ENCODE peak calls at places on chromosomes 6 and 20, in nine cellular contexts. One of them, this sample, is unnamed.

GRCh38 chr6:90605749-90606344 is 19.0 kb upstream of the MAP3K7 start:
- DNase-seq in right cardiac atrium: no peak
- DNase-seq in brain microvascular endothelial cell: no peak
- DNase-seq in CD8-positive, alpha-beta T cell: no peak
- DNase-seq in iris pigment epithelial cell: no peak
- DNase-seq in occipital lobe: no peak
- DNase-seq in RPMI7951: no peak
- DNase-seq in epithelial cell of esophagus: no peak
- DNase-seq in EL: no peak
- DNase-seq in this sample: no peak

GRCh38 chr6:141963543-141964295 is 169.0 kb upstream of the GJE1 start:
- DNase-seq in right cardiac atrium: no peak
- DNase-seq in brain microvascular endothelial cell: no peak
- DNase-seq in CD8-positive, alpha-beta T cell: no peak
- DNase-seq in iris pigment epithelial cell: peak
- DNase-seq in occipital lobe: no peak
- DNase-seq in RPMI7951: peak
- DNase-seq in epithelial cell of esophagus: peak
- DNase-seq in EL: peak
- DNase-seq in this sample: no peak

GRCh38 chr6:113858605-113859348 is 1.6 kb downstream of the MARCKS start:
- DNase-seq in right cardiac atrium: peak
- DNase-seq in brain microvascular endothelial cell: peak
- DNase-seq in CD8-positive, alpha-beta T cell: peak
- DNase-seq in iris pigment epithelial cell: peak
- DNase-seq in occipital lobe: peak
- DNase-seq in RPMI7951: peak
- DNase-seq in epithelial cell of esophagus: peak
- DNase-seq in EL: peak
- DNase-seq in this sample: peak

GRCh38 chr20:62238569-62239277 is 402 bp downstream of the OSBPL2 start:
- DNase-seq in right cardiac atrium: peak
- DNase-seq in brain microvascular endothelial cell: no peak
- DNase-seq in CD8-positive, alpha-beta T cell: no peak
- DNase-seq in iris pigment epithelial cell: peak
- DNase-seq in occipital lobe: no peak
- DNase-seq in RPMI7951: peak
- DNase-seq in epithelial cell of esophagus: peak
- DNase-seq in EL: no peak
- DNase-seq in this sample: no peak

GRCh38 chr20:46087161-46087560 is 2.6 kb downstream of the NCOA5 start:
- DNase-seq in right cardiac atrium: no peak
- DNase-seq in brain microvascular endothelial cell: no peak
- DNase-seq in CD8-positive, alpha-beta T cell: no peak
- DNase-seq in iris pigment epithelial cell: peak
- DNase-seq in occipital lobe: no peak
- DNase-seq in RPMI7951: peak
- DNase-seq in epithelial cell of esophagus: no peak
- DNase-seq in EL: no peak
- DNase-seq in this sample: no peak

GRCh38 chr6:42692151-42692911 is 30.1 kb downstream of the PRPH2 start:
- DNase-seq in right cardiac atrium: no peak
- DNase-seq in brain microvascular endothelial cell: peak
- DNase-seq in CD8-positive, alpha-beta T cell: no peak
- DNase-seq in iris pigment epithelial cell: peak
- DNase-seq in occipital lobe: no peak
- DNase-seq in RPMI7951: peak
- DNase-seq in epithelial cell of esophagus: peak
- DNase-seq in EL: peak
- DNase-seq in this sample: no peak

GRCh38 chr6:43093361-43094289 is 17.5 kb downstream of the PTK7 start:
- DNase-seq in right cardiac atrium: no peak
- DNase-seq in brain microvascular endothelial cell: no peak
- DNase-seq in CD8-positive, alpha-beta T cell: no peak
- DNase-seq in iris pigment epithelial cell: peak
- DNase-seq in occipital lobe: no peak
- DNase-seq in RPMI7951: peak
- DNase-seq in epithelial cell of esophagus: peak
- DNase-seq in EL: peak
- DNase-seq in this sample: no peak

GRCh38 chr6:143097224-143097795 is 36.6 kb downstream of the AIG1 start:
- DNase-seq in right cardiac atrium: no peak
- DNase-seq in brain microvascular endothelial cell: no peak
- DNase-seq in CD8-positive, alpha-beta T cell: no peak
- DNase-seq in iris pigment epithelial cell: peak
- DNase-seq in occipital lobe: no peak
- DNase-seq in RPMI7951: no peak
- DNase-seq in epithelial cell of esophagus: peak
- DNase-seq in EL: no peak
- DNase-seq in this sample: no peak

GRCh38 chr6:136510782-136511181 is 39.4 kb downstream of the MAP7 start:
- DNase-seq in right cardiac atrium: no peak
- DNase-seq in brain microvascular endothelial cell: no peak
- DNase-seq in CD8-positive, alpha-beta T cell: no peak
- DNase-seq in iris pigment epithelial cell: peak
- DNase-seq in occipital lobe: no peak
- DNase-seq in RPMI7951: no peak
- DNase-seq in epithelial cell of esophagus: peak
- DNase-seq in EL: no peak
- DNase-seq in this sample: no peak

GRCh38 chr6:105588116-105588710 is 185.3 kb upstream of the PREP start:
- DNase-seq in right cardiac atrium: no peak
- DNase-seq in brain microvascular endothelial cell: no peak
- DNase-seq in CD8-positive, alpha-beta T cell: no peak
- DNase-seq in iris pigment epithelial cell: no peak
- DNase-seq in occipital lobe: no peak
- DNase-seq in RPMI7951: peak
- DNase-seq in epithelial cell of esophagus: no peak
- DNase-seq in EL: no peak
- DNase-seq in this sample: no peak

GRCh38 chr6:153084393-153084792 is 46.7 kb downstream of the RGS17 start:
- DNase-seq in right cardiac atrium: no peak
- DNase-seq in brain microvascular endothelial cell: no peak
- DNase-seq in CD8-positive, alpha-beta T cell: no peak
- DNase-seq in iris pigment epithelial cell: peak
- DNase-seq in occipital lobe: no peak
- DNase-seq in RPMI7951: peak
- DNase-seq in epithelial cell of esophagus: peak
- DNase-seq in EL: peak
- DNase-seq in this sample: no peak

GRCh38 chr6:46015119-46015968 is at the start of gene CLIC5:
- DNase-seq in right cardiac atrium: peak
- DNase-seq in brain microvascular endothelial cell: no peak
- DNase-seq in CD8-positive, alpha-beta T cell: peak
- DNase-seq in iris pigment epithelial cell: no peak
- DNase-seq in occipital lobe: no peak
- DNase-seq in RPMI7951: no peak
- DNase-seq in epithelial cell of esophagus: no peak
- DNase-seq in EL: no peak
- DNase-seq in this sample: no peak

GRCh38 chr6:160388922-160389321 is 40.7 kb downstream of the SLC22A3 start:
- DNase-seq in right cardiac atrium: no peak
- DNase-seq in brain microvascular endothelial cell: no peak
- DNase-seq in CD8-positive, alpha-beta T cell: no peak
- DNase-seq in iris pigment epithelial cell: peak
- DNase-seq in occipital lobe: no peak
- DNase-seq in RPMI7951: no peak
- DNase-seq in epithelial cell of esophagus: peak
- DNase-seq in EL: no peak
- DNase-seq in this sample: no peak

GRCh38 chr20:22836211-22836610 is 198.9 kb upstream of the SSTR4 start:
- DNase-seq in right cardiac atrium: no peak
- DNase-seq in brain microvascular endothelial cell: no peak
- DNase-seq in CD8-positive, alpha-beta T cell: no peak
- DNase-seq in iris pigment epithelial cell: peak
- DNase-seq in occipital lobe: no peak
- DNase-seq in RPMI7951: peak
- DNase-seq in epithelial cell of esophagus: peak
- DNase-seq in EL: peak
- DNase-seq in this sample: no peak

GRCh38 chr20:24962182-24962492 is 13.1 kb downstream of the CST7 start:
- DNase-seq in right cardiac atrium: no peak
- DNase-seq in brain microvascular endothelial cell: no peak
- DNase-seq in CD8-positive, alpha-beta T cell: no peak
- DNase-seq in iris pigment epithelial cell: no peak
- DNase-seq in occipital lobe: no peak
- DNase-seq in RPMI7951: no peak
- DNase-seq in epithelial cell of esophagus: no peak
- DNase-seq in EL: no peak
- DNase-seq in this sample: no peak

GRCh38 chr6:29986199-29986598 is 43.9 kb downstream of the HLA-A start:
- DNase-seq in right cardiac atrium: no peak
- DNase-seq in brain microvascular endothelial cell: no peak
- DNase-seq in CD8-positive, alpha-beta T cell: no peak
- DNase-seq in iris pigment epithelial cell: no peak
- DNase-seq in occipital lobe: no peak
- DNase-seq in RPMI7951: no peak
- DNase-seq in epithelial cell of esophagus: no peak
- DNase-seq in EL: no peak
- DNase-seq in this sample: no peak

GRCh38 chr6:135820340-135820739 is 31.2 kb upstream of the PDE7B start:
- DNase-seq in right cardiac atrium: peak
- DNase-seq in brain microvascular endothelial cell: no peak
- DNase-seq in CD8-positive, alpha-beta T cell: no peak
- DNase-seq in iris pigment epithelial cell: no peak
- DNase-seq in occipital lobe: no peak
- DNase-seq in RPMI7951: no peak
- DNase-seq in epithelial cell of esophagus: no peak
- DNase-seq in EL: no peak
- DNase-seq in this sample: no peak

GRCh38 chr6:1972961-1973360 is 272.4 kb downstream of the GMDS start:
- DNase-seq in right cardiac atrium: no peak
- DNase-seq in brain microvascular endothelial cell: no peak
- DNase-seq in CD8-positive, alpha-beta T cell: no peak
- DNase-seq in iris pigment epithelial cell: peak
- DNase-seq in occipital lobe: no peak
- DNase-seq in RPMI7951: no peak
- DNase-seq in epithelial cell of esophagus: no peak
- DNase-seq in EL: no peak
- DNase-seq in this sample: no peak

GRCh38 chr20:59007758-59008511 is 881 bp upstream of the CTSZ start:
- DNase-seq in right cardiac atrium: peak
- DNase-seq in brain microvascular endothelial cell: no peak
- DNase-seq in CD8-positive, alpha-beta T cell: no peak
- DNase-seq in iris pigment epithelial cell: no peak
- DNase-seq in occipital lobe: no peak
- DNase-seq in RPMI7951: no peak
- DNase-seq in epithelial cell of esophagus: no peak
- DNase-seq in EL: no peak
- DNase-seq in this sample: no peak

GRCh38 chr20:52105573-52106422 is 85.8 kb downstream of the ZFP64 start:
- DNase-seq in right cardiac atrium: no peak
- DNase-seq in brain microvascular endothelial cell: peak
- DNase-seq in CD8-positive, alpha-beta T cell: no peak
- DNase-seq in iris pigment epithelial cell: peak
- DNase-seq in occipital lobe: no peak
- DNase-seq in RPMI7951: no peak
- DNase-seq in epithelial cell of esophagus: peak
- DNase-seq in EL: peak
- DNase-seq in this sample: no peak

GRCh38 chr6:16901777-16902176 is 140.5 kb upstream of the ATXN1 start:
- DNase-seq in right cardiac atrium: peak
- DNase-seq in brain microvascular endothelial cell: peak
- DNase-seq in CD8-positive, alpha-beta T cell: no peak
- DNase-seq in iris pigment epithelial cell: peak
- DNase-seq in occipital lobe: no peak
- DNase-seq in RPMI7951: peak
- DNase-seq in epithelial cell of esophagus: peak
- DNase-seq in EL: peak
- DNase-seq in this sample: no peak

GRCh38 chr6:30769088-30769852 is 24.9 kb upstream of the IER3 start:
- DNase-seq in right cardiac atrium: no peak
- DNase-seq in brain microvascular endothelial cell: peak
- DNase-seq in CD8-positive, alpha-beta T cell: peak
- DNase-seq in iris pigment epithelial cell: peak
- DNase-seq in occipital lobe: peak
- DNase-seq in RPMI7951: peak
- DNase-seq in epithelial cell of esophagus: peak
- DNase-seq in EL: peak
- DNase-seq in this sample: peak

GRCh38 chr6:139373154-139373927 is 1.1 kb downstream of the CITED2 start:
- DNase-seq in right cardiac atrium: peak
- DNase-seq in brain microvascular endothelial cell: peak
- DNase-seq in CD8-positive, alpha-beta T cell: peak
- DNase-seq in iris pigment epithelial cell: peak
- DNase-seq in occipital lobe: peak
- DNase-seq in RPMI7951: peak
- DNase-seq in epithelial cell of esophagus: peak
- DNase-seq in EL: peak
- DNase-seq in this sample: peak

GRCh38 chr20:57106030-57106682 is 160.3 kb downstream of the BMP7 start:
- DNase-seq in right cardiac atrium: no peak
- DNase-seq in brain microvascular endothelial cell: no peak
- DNase-seq in CD8-positive, alpha-beta T cell: no peak
- DNase-seq in iris pigment epithelial cell: no peak
- DNase-seq in occipital lobe: no peak
- DNase-seq in RPMI7951: peak
- DNase-seq in epithelial cell of esophagus: no peak
- DNase-seq in EL: no peak
- DNase-seq in this sample: no peak

GRCh38 chr20:36274248-36274841 is 31.8 kb upstream of the DLGAP4 start:
- DNase-seq in right cardiac atrium: no peak
- DNase-seq in brain microvascular endothelial cell: no peak
- DNase-seq in CD8-positive, alpha-beta T cell: no peak
- DNase-seq in iris pigment epithelial cell: no peak
- DNase-seq in occipital lobe: no peak
- DNase-seq in RPMI7951: no peak
- DNase-seq in epithelial cell of esophagus: no peak
- DNase-seq in EL: no peak
- DNase-seq in this sample: no peak

GRCh38 chr6:127022297-127022696 is 96.2 kb upstream of the RSPO3 start:
- DNase-seq in right cardiac atrium: peak
- DNase-seq in brain microvascular endothelial cell: no peak
- DNase-seq in CD8-positive, alpha-beta T cell: no peak
- DNase-seq in iris pigment epithelial cell: peak
- DNase-seq in occipital lobe: no peak
- DNase-seq in RPMI7951: peak
- DNase-seq in epithelial cell of esophagus: no peak
- DNase-seq in EL: peak
- DNase-seq in this sample: no peak

GRCh38 chr20:37516697-37517370 is 4.2 kb upstream of the NNAT start:
- DNase-seq in right cardiac atrium: no peak
- DNase-seq in brain microvascular endothelial cell: no peak
- DNase-seq in CD8-positive, alpha-beta T cell: no peak
- DNase-seq in iris pigment epithelial cell: peak
- DNase-seq in occipital lobe: no peak
- DNase-seq in RPMI7951: no peak
- DNase-seq in epithelial cell of esophagus: no peak
- DNase-seq in EL: peak
- DNase-seq in this sample: no peak

GRCh38 chr20:32832664-32833063 is 12.9 kb downstream of the MAPRE1 start:
- DNase-seq in right cardiac atrium: no peak
- DNase-seq in brain microvascular endothelial cell: no peak
- DNase-seq in CD8-positive, alpha-beta T cell: peak
- DNase-seq in iris pigment epithelial cell: no peak
- DNase-seq in occipital lobe: no peak
- DNase-seq in RPMI7951: no peak
- DNase-seq in epithelial cell of esophagus: no peak
- DNase-seq in EL: no peak
- DNase-seq in this sample: no peak

GRCh38 chr20:44210422-44211176 is at the start of gene OSER1:
- DNase-seq in right cardiac atrium: peak
- DNase-seq in brain microvascular endothelial cell: peak
- DNase-seq in CD8-positive, alpha-beta T cell: peak
- DNase-seq in iris pigment epithelial cell: peak
- DNase-seq in occipital lobe: peak
- DNase-seq in RPMI7951: peak
- DNase-seq in epithelial cell of esophagus: peak
- DNase-seq in EL: peak
- DNase-seq in this sample: peak

This sample was measured in caudate nucleus.